ENCODE peak calls at places on chromosome 20, in eight cellular contexts. O, L, G, W, F, B, U and Q are unnamed samples.

GRCh38 chr20:53829086-53829703 is 235.6 kb upstream of the ZNF217 start:
- DNase-seq in O (no peak), U (no peak), B (no peak), W (no peak), F (peak; percentile 95), L (no peak), G (no peak), Q (no peak)

GRCh38 chr20:59221881-59222238 is 58.2 kb downstream of the ZNF831 start:
- DNase-seq in G (no peak), L (no peak), W (no peak), F (no peak), B (no peak), U (no peak), O (no peak), Q (no peak)

GRCh38 chr20:46056970-46057855 is 28.2 kb downstream of the SLC12A5 start:
- DNase-seq in U (no peak), B (peak; percentile 51), O (no peak), F (peak; percentile 47), G (no peak), L (peak; percentile 86), W (peak; percentile 75), Q (no peak)

GRCh38 chr20:7375905-7376304 is 564.4 kb downstream of the HAO1 start:
- DNase-seq in B (no peak), U (no peak), L (no peak), G (no peak), F (peak; percentile 35), O (no peak), W (no peak), Q (no peak)

GRCh38 chr20:40481743-40482458 is 207.1 kb downstream of the MAFB start:
- DNase-seq in G (no peak), F (no peak), O (no peak), U (no peak), W (no peak), B (no peak), L (no peak), Q (no peak)

GRCh38 chr20:61193164-61193563 is 58.9 kb upstream of the CDH4 start:
- DNase-seq in G (no peak), L (no peak), U (no peak), B (peak; percentile 22), O (no peak), F (no peak), W (no peak), Q (no peak)

GRCh38 chr20:64181391-64181790 is 17.1 kb downstream of the MYT1 start:
- DNase-seq in L (no peak), B (no peak), F (no peak), U (no peak), O (no peak), G (no peak), W (no peak), Q (no peak)

GRCh38 chr20:51094221-51094620 is 71.3 kb upstream of the KCNG1 start:
- DNase-seq in F (no peak), L (no peak), B (no peak), O (no peak), U (no peak), G (no peak), W (no peak), Q (no peak)

GRCh38 chr20:24769878-24770627 is 179.0 kb upstream of the CST7 start:
- DNase-seq in O (peak; percentile 49), B (peak; percentile 8), U (peak; percentile 39), G (peak; percentile 71), F (no peak), L (peak; percentile 52), W (no peak), Q (peak; percentile 77)

GRCh38 chr20:23146111-23146640 is 60.1 kb upstream of the CD93 start:
- DNase-seq in W (no peak), O (no peak), B (no peak), G (no peak), F (no peak), L (no peak), U (no peak), Q (no peak)

GRCh38 chr20:59765599-59766177 is 161.3 kb downstream of the PHACTR3 start:
- DNase-seq in W (no peak), O (no peak), G (no peak), B (peak; percentile 21), U (no peak), L (no peak), F (no peak), Q (no peak)

GRCh38 chr20:25296094-25297093 is 48.5 kb downstream of the PYGB start:
- DNase-seq in L (no peak), U (no peak), W (peak; percentile 66), G (peak; percentile 79), B (peak; percentile 40), F (no peak), O (no peak), Q (no peak)

GRCh38 chr20:20548527-20549266 is 163.7 kb downstream of the RALGAPA2 start:
- DNase-seq in B (no peak), G (no peak), O (no peak), U (no peak), L (no peak), F (no peak), W (no peak), Q (no peak)

GRCh38 chr20:3046677-3047462 is 1.0 kb downstream of the MRPS26 start:
- DNase-seq in B (no peak), F (no peak), G (no peak), O (no peak), W (no peak), L (no peak), U (no peak), Q (no peak)

GRCh38 chr20:36929290-36929689 is 22.2 kb downstream of the SAMHD1 start:
- DNase-seq in G (peak; percentile 20), L (no peak), U (no peak), O (no peak), B (no peak), F (peak; percentile 51), W (no peak), Q (peak; percentile 55)

GRCh38 chr20:53124803-53125202 is 152.6 kb downstream of the TSHZ2 start:
- DNase-seq in F (no peak), U (no peak), O (no peak), G (no peak), L (no peak), W (no peak), B (no peak), Q (no peak)

GRCh38 chr20:14687317-14687716 is 349.9 kb upstream of the FLRT3 start:
- DNase-seq in G (no peak), B (no peak), O (no peak), F (no peak), U (no peak), W (no peak), L (no peak), Q (no peak)

GRCh38 chr20:25040438-25040831 is 17.5 kb downstream of the ACSS1 start:
- DNase-seq in F (no peak), U (peak; percentile 61), G (peak; percentile 72), L (no peak), W (no peak), O (peak; percentile 58), B (peak; percentile 86), Q (no peak)

GRCh38 chr20:61631770-61632169 is 379.7 kb downstream of the CDH4 start:
- DNase-seq in W (no peak), O (no peak), U (no peak), F (no peak), B (no peak), L (no peak), G (no peak), Q (no peak)

GRCh38 chr20:9300534-9300933 is 213.9 kb upstream of the LAMP5 start:
- DNase-seq in W (no peak), O (no peak), B (no peak), U (no peak), F (no peak), L (no peak), G (no peak), Q (no peak)

GRCh38 chr20:64035933-64036345 is at the start of gene C20orf204:
- DNase-seq in F (no peak), W (no peak), B (no peak), G (no peak), O (no peak), U (no peak), L (peak; percentile 49), Q (no peak)

GRCh38 chr20:2417142-2417541 is 36.4 kb downstream of the TGM6 start:
- DNase-seq in F (no peak), W (no peak), O (no peak), U (no peak), B (no peak), G (no peak), L (peak; percentile 68), Q (no peak)

GRCh38 chr20:11906626-11907480 is 10.8 kb upstream of the BTBD3 start:
- DNase-seq in U (no peak), F (no peak), W (no peak), O (no peak), L (no peak), B (no peak), G (no peak), Q (no peak)

GRCh38 chr20:4157516-4157915 is 142.2 kb upstream of the RNF24 start:
- DNase-seq in B (no peak), W (no peak), O (peak; percentile 35), L (no peak), U (no peak), G (peak; percentile 29), F (no peak), Q (no peak)

GRCh38 chr20:62476074-62476838 is 461 bp upstream of the GATA5 start:
- DNase-seq in G (no peak), W (no peak), O (no peak), U (no peak), F (no peak), L (peak; percentile 87), B (peak; percentile 82), Q (no peak)

GRCh38 chr20:31257364-31257763 is at the start of gene DEFB115:
- DNase-seq in U (no peak), B (no peak), F (no peak), L (no peak), W (no peak), G (no peak), O (no peak), Q (no peak)
- H3K9me3 ChIP-seq in U (no peaks in the 10 kb centered on the region), B (no peaks in the 10 kb centered on the region), F (no peaks in the 10 kb centered on the region), L (no peaks in the 10 kb centered on the region), W (no peaks in the 10 kb centered on the region), G (peaks cover 6% of the 10 kb centered on the region), O (no peaks in the 10 kb centered on the region), Q (peaks cover 12% of the 10 kb centered on the region)

GRCh38 chr20:57437267-57437666 is 46.1 kb downstream of the RBM38 start:
- DNase-seq in G (peak; percentile 67), W (no peak), O (no peak), B (no peak), F (no peak), L (no peak), U (no peak), Q (no peak)
- H3K4me1 ChIP-seq in G (peaks cover 49% of the 10 kb centered on the region), W (peaks cover 76% of the 10 kb centered on the region), O (peaks cover 27% of the 10 kb centered on the region), B (peaks cover 31% of the 10 kb centered on the region), F (peaks cover 16% of the 10 kb centered on the region), L (peaks cover 69% of the 10 kb centered on the region), U (peaks cover 7% of the 10 kb centered on the region), Q (peaks cover 58% of the 10 kb centered on the region)

DNA sequence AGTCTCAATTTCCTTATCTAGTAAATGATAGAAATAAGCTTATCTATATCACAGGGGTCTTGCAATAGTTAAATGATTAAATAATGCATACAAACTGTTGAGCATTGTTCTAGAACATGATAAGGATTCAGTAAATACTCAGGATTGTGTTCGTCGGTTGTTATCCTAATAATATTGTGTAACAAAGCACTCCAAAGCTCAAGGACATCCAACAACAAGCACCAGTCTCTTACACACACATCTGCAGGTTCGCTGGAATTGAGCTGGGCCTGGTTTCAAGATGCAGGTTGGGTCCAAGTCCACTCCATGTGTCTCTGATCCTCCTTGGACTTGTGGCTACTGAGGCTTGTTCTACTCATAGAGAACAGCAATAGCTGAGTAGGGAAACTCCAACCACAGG is 74.1 kb upstream of the MC3R start:
- DNase-seq in W (no peak), U (no peak), G (no peak), L (no peak), B (no peak), O (no peak), F (no peak), Q (no peak)
- H3K9me3 ChIP-seq in W (no peaks in the 10 kb centered on the region), U (no peaks in the 10 kb centered on the region), G (peaks cover 11% of the 10 kb centered on the region), L (no peaks in the 10 kb centered on the region), B (no peaks in the 10 kb centered on the region), O (no peaks in the 10 kb centered on the region), F (no peaks in the 10 kb centered on the region), Q (no peaks in the 10 kb centered on the region)

GRCh38 chr20:38168791-38169589 is 3.9 kb upstream of the TGM2 start:
- DNase-seq in O (peak; percentile 40), F (peak; percentile 58), B (no peak), U (no peak), W (peak; percentile 67), L (no peak), G (peak; percentile 90), Q (no peak)
- H3K4me1 ChIP-seq in O (no peaks in the 10 kb centered on the region), F (peaks cover 32% of the 10 kb centered on the region), B (peaks cover 11% of the 10 kb centered on the region), U (peaks cover 6% of the 10 kb centered on the region), W (peaks cover 12% of the 10 kb centered on the region), L (peaks cover 50% of the 10 kb centered on the region), G (peaks cover 14% of the 10 kb centered on the region), Q (peaks cover 19% of the 10 kb centered on the region)